ENCODE peak calls at places on chromosomes 1 and 21, in eight cellular contexts. One of them, this sample, is unnamed.
A peak's percentile ranks its signal among the peaks of the same experiment; 100 is the strongest.

GRCh38 chr1:55329091-55329490 is 113.9 kb upstream of the USP24 start:
- DNase-seq in left ventricle myocardium inferior: peak; percentile 34
- DNase-seq in tibial artery: no peak
- DNase-seq in Peyer's patch: no peak
- DNase-seq in IMR-90: peak; percentile 18
- DNase-seq in left lung: no peak
- DNase-seq in heart right ventricle: peak; percentile 47
- DNase-seq in pancreas: no peak
- DNase-seq in this sample: no peak

GRCh38 chr1:112502827-112503226 is 5.9 kb upstream of the WNT2B start:
- DNase-seq in left ventricle myocardium inferior: no peak
- DNase-seq in tibial artery: no peak
- DNase-seq in Peyer's patch: no peak
- DNase-seq in IMR-90: no peak
- DNase-seq in left lung: no peak
- DNase-seq in heart right ventricle: no peak
- DNase-seq in pancreas: no peak
- DNase-seq in this sample: no peak

GRCh38 chr1:100387209-100387608 is 34.9 kb downstream of the CDC14A start:
- DNase-seq in left ventricle myocardium inferior: no peak
- DNase-seq in tibial artery: no peak
- DNase-seq in Peyer's patch: no peak
- DNase-seq in IMR-90: peak; percentile 53
- DNase-seq in left lung: no peak
- DNase-seq in heart right ventricle: no peak
- DNase-seq in pancreas: no peak
- DNase-seq in this sample: no peak

GRCh38 chr21:32994305-32994704 is 31.4 kb upstream of the OLIG2 start:
- DNase-seq in left ventricle myocardium inferior: no peak
- DNase-seq in tibial artery: no peak
- DNase-seq in Peyer's patch: no peak
- DNase-seq in IMR-90: peak; percentile 31
- DNase-seq in left lung: no peak
- DNase-seq in heart right ventricle: no peak
- DNase-seq in pancreas: no peak
- DNase-seq in this sample: no peak

GRCh38 chr1:220885971-220886370 is 6.7 kb downstream of the HLX start:
- DNase-seq in left ventricle myocardium inferior: no peak
- DNase-seq in tibial artery: no peak
- DNase-seq in Peyer's patch: no peak
- DNase-seq in IMR-90: no peak
- DNase-seq in left lung: no peak
- DNase-seq in heart right ventricle: no peak
- DNase-seq in pancreas: no peak
- DNase-seq in this sample: no peak

GRCh38 chr1:213135572-213135971 is 84.5 kb downstream of the RPS6KC1 start:
- DNase-seq in left ventricle myocardium inferior: no peak
- DNase-seq in tibial artery: no peak
- DNase-seq in Peyer's patch: no peak
- DNase-seq in IMR-90: peak; percentile 50
- DNase-seq in left lung: no peak
- DNase-seq in heart right ventricle: no peak
- DNase-seq in pancreas: no peak
- DNase-seq in this sample: no peak

GRCh38 chr1:167136191-167136614 is 42.3 kb downstream of the STYXL2 start:
- DNase-seq in left ventricle myocardium inferior: no peak
- DNase-seq in tibial artery: peak; percentile 71
- DNase-seq in Peyer's patch: no peak
- DNase-seq in IMR-90: peak; percentile 12
- DNase-seq in left lung: no peak
- DNase-seq in heart right ventricle: no peak
- DNase-seq in pancreas: no peak
- DNase-seq in this sample: peak; percentile 87

GRCh38 chr1:46656643-46657042 is 11.5 kb downstream of the ATPAF1 start:
- DNase-seq in left ventricle myocardium inferior: no peak
- DNase-seq in tibial artery: no peak
- DNase-seq in Peyer's patch: no peak
- DNase-seq in IMR-90: no peak
- DNase-seq in left lung: no peak
- DNase-seq in heart right ventricle: no peak
- DNase-seq in pancreas: no peak
- DNase-seq in this sample: no peak

GRCh38 chr1:12488666-12489354 is 129.2 kb downstream of the DHRS3 start:
- DNase-seq in left ventricle myocardium inferior: no peak
- DNase-seq in tibial artery: no peak
- DNase-seq in Peyer's patch: no peak
- DNase-seq in IMR-90: peak; percentile 61
- DNase-seq in left lung: no peak
- DNase-seq in heart right ventricle: no peak
- DNase-seq in pancreas: no peak
- DNase-seq in this sample: no peak

GRCh38 chr1:154534263-154534844 is 24.1 kb downstream of the UBE2Q1 start:
- DNase-seq in left ventricle myocardium inferior: no peak
- DNase-seq in tibial artery: no peak
- DNase-seq in Peyer's patch: peak; percentile 73
- DNase-seq in IMR-90: peak; percentile 22
- DNase-seq in left lung: no peak
- DNase-seq in heart right ventricle: no peak
- DNase-seq in pancreas: no peak
- DNase-seq in this sample: no peak

GRCh38 chr1:243287652-243288051 is 31.8 kb downstream of the SDCCAG8 start:
- DNase-seq in left ventricle myocardium inferior: no peak
- DNase-seq in tibial artery: no peak
- DNase-seq in Peyer's patch: no peak
- DNase-seq in IMR-90: peak; percentile 93
- DNase-seq in left lung: no peak
- DNase-seq in heart right ventricle: no peak
- DNase-seq in pancreas: no peak
- DNase-seq in this sample: no peak

GRCh38 chr1:2352341-2353214 is 38.8 kb downstream of the MORN1 start:
- DNase-seq in left ventricle myocardium inferior: peak; percentile 19
- DNase-seq in tibial artery: peak; percentile 68
- DNase-seq in Peyer's patch: no peak
- DNase-seq in IMR-90: no peak
- DNase-seq in left lung: peak; percentile 57
- DNase-seq in heart right ventricle: peak; percentile 13
- DNase-seq in pancreas: peak; percentile 47
- DNase-seq in this sample: no peak

GRCh38 chr1:234294109-234294845 is 79.0 kb upstream of the COA6 start:
- DNase-seq in left ventricle myocardium inferior: no peak
- DNase-seq in tibial artery: no peak
- DNase-seq in Peyer's patch: no peak
- DNase-seq in IMR-90: no peak
- DNase-seq in left lung: no peak
- DNase-seq in heart right ventricle: no peak
- DNase-seq in pancreas: no peak
- DNase-seq in this sample: no peak

GRCh38 chr1:227891223-227891954 is 56.3 kb downstream of the WNT9A start:
- DNase-seq in left ventricle myocardium inferior: no peak
- DNase-seq in tibial artery: peak; percentile 48
- DNase-seq in Peyer's patch: peak; percentile 43
- DNase-seq in IMR-90: no peak
- DNase-seq in left lung: peak; percentile 70
- DNase-seq in heart right ventricle: no peak
- DNase-seq in pancreas: no peak
- DNase-seq in this sample: no peak

GRCh38 chr1:13764933-13765332 is 64.9 kb downstream of the PRDM2 start:
- DNase-seq in left ventricle myocardium inferior: no peak
- DNase-seq in tibial artery: no peak
- DNase-seq in Peyer's patch: no peak
- DNase-seq in IMR-90: no peak
- DNase-seq in left lung: no peak
- DNase-seq in heart right ventricle: no peak
- DNase-seq in pancreas: no peak
- DNase-seq in this sample: no peak
- TF ChIP-seq CTCF in left ventricle myocardium inferior: no peak
- TF ChIP-seq CTCF in tibial artery: no peak
- TF ChIP-seq CTCF in Peyer's patch: no peak
- TF ChIP-seq CTCF in IMR-90: no peak
- TF ChIP-seq CTCF in left lung: no peak
- TF ChIP-seq CTCF in heart right ventricle: no peak
- TF ChIP-seq CTCF in pancreas: no peak
- TF ChIP-seq CTCF in this sample: no peak

DNA sequence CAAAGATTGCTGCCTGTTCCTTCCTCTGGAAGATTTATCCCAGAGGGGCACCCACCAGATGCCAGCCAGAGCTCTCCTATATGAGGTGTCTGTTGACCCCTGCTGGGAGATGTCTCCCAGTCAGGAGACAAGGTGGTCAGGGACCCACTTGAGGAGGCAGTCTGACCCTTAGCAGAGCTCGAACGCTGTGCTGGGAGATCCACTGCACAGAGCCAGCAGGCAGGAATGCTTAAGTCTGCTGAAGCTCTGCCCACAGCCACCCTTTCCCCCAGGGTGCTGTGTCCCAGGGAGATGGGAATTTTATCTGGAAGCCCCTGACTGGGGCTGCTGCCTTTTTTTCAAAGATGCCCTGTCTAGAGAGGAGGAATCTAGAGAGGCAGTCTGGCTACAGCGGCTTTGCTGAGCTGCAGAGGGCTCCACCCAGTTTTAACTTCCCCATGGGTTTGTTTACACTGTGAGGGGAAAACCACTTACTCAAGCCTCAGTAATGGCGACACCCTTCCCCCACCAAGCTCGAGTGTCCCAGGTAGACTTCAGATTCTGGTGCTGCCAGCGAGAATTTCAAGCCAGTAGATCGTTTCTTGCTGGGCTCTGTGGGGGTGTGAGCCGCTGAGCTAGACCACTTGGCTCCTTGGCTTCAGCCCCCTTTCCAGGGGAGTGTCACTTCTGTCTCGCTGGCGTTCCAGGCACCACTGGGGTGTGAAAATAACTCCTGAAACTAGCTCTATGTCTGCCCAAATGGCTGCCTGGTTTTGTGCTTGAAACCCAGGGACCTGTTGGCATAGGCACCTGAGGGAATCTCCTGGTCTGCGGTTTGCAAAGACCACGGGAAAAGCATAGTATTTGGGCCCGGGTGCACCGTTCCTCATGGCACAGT is 51.1 kb upstream of the PDC start:
- DNase-seq in left ventricle myocardium inferior: no peak
- DNase-seq in tibial artery: peak; percentile 42
- DNase-seq in Peyer's patch: no peak
- DNase-seq in IMR-90: peak; percentile 48
- DNase-seq in left lung: peak; percentile 51
- DNase-seq in heart right ventricle: no peak
- DNase-seq in pancreas: no peak
- DNase-seq in this sample: no peak
- H3K4me3 ChIP-seq in left ventricle myocardium inferior: no peak overlapping the region
- H3K4me3 ChIP-seq in tibial artery: no peak overlapping the region
- H3K4me3 ChIP-seq in Peyer's patch: no peak overlapping the region
- H3K4me3 ChIP-seq in IMR-90: no peak overlapping the region
- H3K4me3 ChIP-seq in left lung: no peak overlapping the region
- H3K4me3 ChIP-seq in heart right ventricle: no peak overlapping the region
- H3K4me3 ChIP-seq in pancreas: no peak overlapping the region
- H3K4me3 ChIP-seq in this sample: no peak overlapping the region

DNA sequence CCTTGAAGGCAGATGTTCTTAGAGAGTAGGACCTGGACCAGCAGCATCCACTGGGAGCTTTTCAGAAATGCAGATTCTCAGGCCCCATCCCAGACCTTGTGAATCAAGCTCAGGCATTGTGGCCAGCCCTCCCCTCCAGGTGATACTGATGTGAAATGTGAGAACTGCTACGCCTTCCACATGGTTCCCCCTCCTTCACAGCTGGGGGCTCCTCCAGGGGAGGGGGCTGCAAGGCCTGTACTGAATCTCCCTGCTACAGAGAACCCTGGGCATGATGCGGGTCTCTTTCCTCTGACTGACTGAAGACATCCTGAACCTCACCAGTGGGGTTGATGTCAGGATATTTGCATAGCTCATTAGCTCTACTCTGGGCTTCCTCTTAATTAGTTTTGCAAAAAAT is 141.8 kb upstream of the CSF3R start:
- DNase-seq in left ventricle myocardium inferior: no peak
- DNase-seq in tibial artery: no peak
- DNase-seq in Peyer's patch: no peak
- DNase-seq in IMR-90: no peak
- DNase-seq in left lung: no peak
- DNase-seq in heart right ventricle: no peak
- DNase-seq in pancreas: no peak
- DNase-seq in this sample: no peak
- H3K27me3 ChIP-seq in left ventricle myocardium inferior: peaks cover 84% of the 10 kb centered on the region
- H3K27me3 ChIP-seq in tibial artery: peaks cover 48% of the 10 kb centered on the region
- H3K27me3 ChIP-seq in Peyer's patch: no peaks in the 10 kb centered on the region
- H3K27me3 ChIP-seq in IMR-90: peaks cover 2% of the 10 kb centered on the region
- H3K27me3 ChIP-seq in left lung: peaks cover 56% of the 10 kb centered on the region
- H3K27me3 ChIP-seq in heart right ventricle: peaks cover 52% of the 10 kb centered on the region
- H3K27me3 ChIP-seq in pancreas: no peaks in the 10 kb centered on the region
- H3K27me3 ChIP-seq in this sample: peaks cover 21% of the 10 kb centered on the region

GRCh38 chr1:63142001-63142400 is 180.4 kb upstream of the FOXD3 start:
- DNase-seq in left ventricle myocardium inferior: no peak
- DNase-seq in tibial artery: no peak
- DNase-seq in Peyer's patch: no peak
- DNase-seq in IMR-90: no peak
- DNase-seq in left lung: no peak
- DNase-seq in heart right ventricle: no peak
- DNase-seq in pancreas: no peak
- DNase-seq in this sample: no peak

GRCh38 chr1:63147783-63148182 is 174.6 kb upstream of the FOXD3 start:
- DNase-seq in left ventricle myocardium inferior: no peak
- DNase-seq in tibial artery: no peak
- DNase-seq in Peyer's patch: no peak
- DNase-seq in IMR-90: no peak
- DNase-seq in left lung: no peak
- DNase-seq in heart right ventricle: no peak
- DNase-seq in pancreas: no peak
- DNase-seq in this sample: no peak

GRCh38 chr1:63148825-63149645 is 173.3 kb upstream of the FOXD3 start:
- DNase-seq in left ventricle myocardium inferior: no peak
- DNase-seq in tibial artery: no peak
- DNase-seq in Peyer's patch: peak; percentile 73
- DNase-seq in IMR-90: peak; percentile 31
- DNase-seq in left lung: no peak
- DNase-seq in heart right ventricle: no peak
- DNase-seq in pancreas: no peak
- DNase-seq in this sample: no peak

DNA sequence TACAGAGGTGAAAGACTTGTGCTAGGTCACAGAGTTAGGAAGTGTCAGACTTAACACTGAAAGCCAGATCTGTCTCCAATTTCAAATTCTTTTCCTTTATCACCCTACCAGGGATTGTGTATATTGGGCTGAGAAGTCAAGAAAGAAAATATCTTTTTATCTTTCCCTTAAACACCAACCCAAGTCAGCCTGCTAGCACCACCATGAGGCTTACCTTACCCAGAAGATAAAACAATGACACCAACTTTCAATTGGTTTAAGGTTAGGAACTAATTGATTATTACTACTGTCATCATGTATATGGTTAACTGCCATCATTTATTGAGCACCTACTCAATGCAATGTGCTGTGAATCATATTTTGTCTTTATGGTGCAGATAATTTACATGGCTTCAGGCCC is 178.9 kb upstream of the FOXD3 start:
- DNase-seq in left ventricle myocardium inferior: no peak
- DNase-seq in tibial artery: no peak
- DNase-seq in Peyer's patch: no peak
- DNase-seq in IMR-90: no peak
- DNase-seq in left lung: no peak
- DNase-seq in heart right ventricle: no peak
- DNase-seq in pancreas: no peak
- DNase-seq in this sample: no peak
- TF ChIP-seq CTCF in left ventricle myocardium inferior: no peak
- TF ChIP-seq CTCF in tibial artery: no peak
- TF ChIP-seq CTCF in Peyer's patch: no peak
- TF ChIP-seq CTCF in IMR-90: no peak
- TF ChIP-seq CTCF in left lung: no peak
- TF ChIP-seq CTCF in heart right ventricle: no peak
- TF ChIP-seq CTCF in pancreas: no peak
- TF ChIP-seq CTCF in this sample: no peak

GRCh38 chr1:205610036-205610435 is 21.8 kb downstream of the ELK4 start:
- DNase-seq in left ventricle myocardium inferior: no peak
- DNase-seq in tibial artery: no peak
- DNase-seq in Peyer's patch: no peak
- DNase-seq in IMR-90: peak; percentile 72
- DNase-seq in left lung: no peak
- DNase-seq in heart right ventricle: no peak
- DNase-seq in pancreas: no peak
- DNase-seq in this sample: no peak
- H3K4me3 ChIP-seq in left ventricle myocardium inferior: no peak overlapping the region
- H3K4me3 ChIP-seq in tibial artery: no peak overlapping the region
- H3K4me3 ChIP-seq in Peyer's patch: no peak overlapping the region
- H3K4me3 ChIP-seq in IMR-90: no peak overlapping the region
- H3K4me3 ChIP-seq in left lung: no peak overlapping the region
- H3K4me3 ChIP-seq in heart right ventricle: no peak overlapping the region
- H3K4me3 ChIP-seq in pancreas: no peak overlapping the region
- H3K4me3 ChIP-seq in this sample: no peak overlapping the region